ENCODE peak calls at places on chromosomes 5 and 9, in nine cellular contexts. S, Z, W, O, Q, D, Y, E and A are unnamed samples.

GRCh38 chr9:36128331-36128730 is 8.2 kb upstream of the GLIPR2 start:
- DNase-seq in Q (no peak), D (no peak), E (no peak), Y (no peak), O (no peak), S (no peak), W (no peak), Z (no peak), A (no peak)

GRCh38 chr5:170632266-170632984 is 128.6 kb downstream of the KCNIP1 start:
- DNase-seq in Y (peak; percentile 82), S (no peak), W (no peak), E (no peak), Q (no peak), O (no peak), Z (no peak), D (no peak), A (no peak)

GRCh38 chr5:132435891-132436290 is 54.7 kb downstream of the IRF1 start:
- DNase-seq in E (no peak), W (no peak), D (no peak), Z (no peak), O (no peak), Q (no peak), S (peak; percentile 38), Y (no peak), A (no peak)

GRCh38 chr9:99377790-99378775 is 156.0 kb downstream of the SEC61B start:
- DNase-seq in Y (no peak), Q (no peak), D (peak; percentile 24), O (no peak), S (no peak), E (no peak), Z (no peak), W (peak; percentile 71), A (no peak)

GRCh38 chr9:109469646-109470358 is 28.3 kb downstream of the PTPN3 start:
- DNase-seq in D (peak; percentile 26), Z (no peak), W (peak; percentile 89), Y (peak; percentile 75), E (peak; percentile 74), Q (peak; percentile 83), S (peak; percentile 83), O (peak; percentile 66), A (no peak)

GRCh38 chr5:54701179-54701578 is 183.6 kb downstream of the SNX18 start:
- DNase-seq in E (no peak), Z (no peak), O (no peak), Y (no peak), W (peak; percentile 95), S (peak; percentile 37), Q (peak; percentile 12), D (peak; percentile 98), A (no peak)

GRCh38 chr5:113202904-113203716 is 226.5 kb downstream of the DCP2 start:
- DNase-seq in S (peak; percentile 93), O (no peak), D (no peak), W (no peak), Y (peak; percentile 41), Z (no peak), Q (no peak), E (no peak), A (peak; percentile 5)

GRCh38 chr5:126513302-126513701 is 81.7 kb downstream of the ALDH7A1 start:
- DNase-seq in Y (no peak), S (no peak), D (no peak), Q (no peak), E (no peak), Z (no peak), W (no peak), O (no peak), A (no peak)

GRCh38 chr5:175344331-175345200 is 99.4 kb downstream of the DRD1 start:
- DNase-seq in W (no peak), E (no peak), O (no peak), S (peak; percentile 55), Q (no peak), D (no peak), Z (no peak), Y (no peak), A (peak; percentile 46)

GRCh38 chr5:149636861-149637246 is 55.6 kb downstream of the ARHGEF37 start:
- DNase-seq in Y (peak; percentile 71), O (peak; percentile 70), S (peak; percentile 67), D (no peak), Z (no peak), W (peak; percentile 77), E (peak; percentile 27), Q (peak; percentile 66), A (no peak)

GRCh38 chr9:107566596-107566995 is 77.0 kb upstream of the KLF4 start:
- DNase-seq in Z (no peak), D (no peak), Y (no peak), W (no peak), Q (no peak), O (no peak), S (no peak), E (no peak), A (no peak)

GRCh38 chr5:42360061-42360460 is 63.2 kb upstream of the GHR start:
- DNase-seq in Y (no peak), E (no peak), W (no peak), Z (no peak), O (no peak), D (no peak), S (no peak), Q (peak; percentile 65), A (no peak)

GRCh38 chr5:84059672-84060071 is 325.0 kb downstream of the EDIL3 start:
- DNase-seq in O (no peak), S (no peak), Y (no peak), D (no peak), Z (no peak), E (no peak), W (no peak), Q (no peak), A (no peak)

GRCh38 chr9:9771314-9771713 is 841.5 kb downstream of the PTPRD start:
- DNase-seq in E (no peak), O (no peak), Z (no peak), D (no peak), W (no peak), Y (no peak), Q (no peak), S (no peak), A (no peak)

GRCh38 chr9:126879288-126879687 is 18.8 kb downstream of the ZBTB34 start:
- DNase-seq in O (no peak), D (no peak), Q (no peak), W (no peak), E (no peak), Z (no peak), S (no peak), Y (no peak), A (no peak)

GRCh38 chr5:76813982-76814562 is 4.8 kb upstream of the F2RL1 start:
- DNase-seq in E (no peak), Q (peak; percentile 90), Z (no peak), Y (no peak), S (peak; percentile 23), W (peak; percentile 73), O (no peak), D (no peak), A (no peak)

GRCh38 chr9:116945817-116946216 is 258.7 kb downstream of the TRIM32 start:
- DNase-seq in Y (no peak), O (no peak), W (no peak), Q (no peak), S (no peak), D (no peak), Z (no peak), E (no peak), A (no peak)

GRCh38 chr9:76704601-76705204 is 59.5 kb upstream of the PCA3 start:
- DNase-seq in W (peak; percentile 91), Z (no peak), D (peak; percentile 86), S (peak; percentile 74), Q (peak; percentile 93), O (no peak), E (peak; percentile 61), Y (no peak), A (no peak)

GRCh38 chr5:154049685-154050084 is 10.9 kb downstream of the MFAP3 start:
- DNase-seq in D (no peak), E (no peak), W (no peak), Z (no peak), Y (no peak), Q (no peak), O (no peak), S (no peak), A (no peak)

GRCh38 chr5:160555836-160556660 is 134.4 kb downstream of the PTTG1 start:
- DNase-seq in W (no peak), O (no peak), Q (no peak), E (no peak), D (no peak), Z (no peak), S (no peak), Y (no peak), A (no peak)

GRCh38 chr5:128259530-128260145 is 176.1 kb downstream of the SLC12A2 start:
- DNase-seq in Q (no peak), Z (no peak), E (no peak), W (no peak), S (no peak), O (no peak), D (no peak), Y (no peak), A (no peak)

GRCh38 chr5:175658299-175659145 is 651 bp downstream of the HRH2 start:
- DNase-seq in E (peak; percentile 69), W (no peak), Y (peak; percentile 57), Z (no peak), S (no peak), D (no peak), O (no peak), Q (no peak), A (no peak)

GRCh38 chr5:96008987-96009647 is 47.5 kb upstream of the ELL2 start:
- DNase-seq in Z (no peak), D (no peak), W (no peak), E (no peak), S (no peak), Y (no peak), Q (no peak), O (no peak), A (no peak)